ENCODE peak calls at places on chromosomes 7 and 10, in nine cellular contexts. N, F, Y, X, D, H, M, G and B are unnamed samples.

GRCh38 chr7:64174328-64174727 is 32.7 kb upstream of the ZNF735 start:
- DNase-seq in N (no peak), F (no peak), Y (no peak), X (no peak), D (no peak), H (no peak), M (no peak), G (no peak), B (no peak)

GRCh38 chr10:131109746-131110145 is 201.8 kb downstream of the TCERG1L start:
- DNase-seq in N (no peak), F (no peak), Y (peak), X (no peak), D (no peak), H (no peak), M (no peak), G (no peak), B (no peak)

GRCh38 chr10:17217661-17218306 is 10.3 kb upstream of the VIM start:
- DNase-seq in N (no peak), F (no peak), Y (no peak), X (no peak), D (no peak), H (no peak), M (no peak), G (peak), B (no peak)

GRCh38 chr10:25952857-25953256 is 18.8 kb downstream of the MYO3A start:
- DNase-seq in N (no peak), F (no peak), Y (no peak), X (no peak), D (no peak), H (no peak), M (no peak), G (no peak), B (no peak)

GRCh38 chr10:57815926-57816325 is 451.8 kb downstream of the IPMK start:
- DNase-seq in N (no peak), F (no peak), Y (no peak), X (no peak), D (no peak), H (no peak), M (no peak), G (no peak), B (no peak)

GRCh38 chr7:55963584-55964168 is 709 bp upstream of the NIPSNAP2 start:
- DNase-seq in N (no peak), F (no peak), Y (peak), X (no peak), D (no peak), H (no peak), M (no peak), G (no peak), B (no peak)

GRCh38 chr7:4204530-4205165 is 477.4 kb upstream of the FOXK1 start:
- DNase-seq in N (no peak), F (no peak), Y (no peak), X (no peak), D (no peak), H (no peak), M (no peak), G (no peak), B (no peak)

GRCh38 chr7:32222251-32222900 is 152.2 kb upstream of the PDE1C start:
- DNase-seq in N (no peak), F (no peak), Y (no peak), X (no peak), D (no peak), H (no peak), M (no peak), G (no peak), B (no peak)

GRCh38 chr10:42975005-42975493 is 101.8 kb upstream of the RET start:
- DNase-seq in N (peak), F (no peak), Y (no peak), X (peak), D (peak), H (no peak), M (no peak), G (no peak), B (no peak)

GRCh38 chr10:79320785-79321493 is 26.3 kb upstream of the PPIF start:
- DNase-seq in N (no peak), F (no peak), Y (no peak), X (peak), D (no peak), H (no peak), M (no peak), G (peak), B (no peak)

GRCh38 chr10:28375399-28376354 is 72.8 kb upstream of the MPP7 start:
- DNase-seq in N (peak), F (no peak), Y (no peak), X (no peak), D (no peak), H (no peak), M (no peak), G (peak), B (no peak)

GRCh38 chr7:87344446-87344845 is 1.0 kb upstream of the CROT start:
- DNase-seq in N (no peak), F (no peak), Y (no peak), X (no peak), D (no peak), H (no peak), M (no peak), G (peak), B (peak)

GRCh38 chr7:11946794-11947193 is 114.8 kb upstream of the THSD7A start:
- DNase-seq in N (no peak), F (no peak), Y (no peak), X (no peak), D (no peak), H (no peak), M (no peak), G (no peak), B (no peak)

GRCh38 chr10:106185991-106186390 is 978.5 kb downstream of the SORCS1 start:
- DNase-seq in N (no peak), F (no peak), Y (no peak), X (no peak), D (no peak), H (no peak), M (no peak), G (peak), B (no peak)

GRCh38 chr7:139762886-139763285 is 14.9 kb downstream of the HIPK2 start:
- DNase-seq in N (no peak), F (no peak), Y (no peak), X (no peak), D (no peak), H (no peak), M (no peak), G (peak), B (no peak)

GRCh38 chr7:128931965-128932861 is 5.5 kb upstream of the IRF5 start:
- DNase-seq in N (no peak), F (no peak), Y (no peak), X (no peak), D (peak), H (no peak), M (no peak), G (no peak), B (no peak)

GRCh38 chr7:128936798-128937197 is 929 bp upstream of the IRF5 start:
- DNase-seq in N (no peak), F (no peak), Y (no peak), X (no peak), D (peak), H (no peak), M (no peak), G (no peak), B (no peak)

GRCh38 chr7:128934361-128935352 is 3.1 kb upstream of the IRF5 start:
- DNase-seq in N (no peak), F (no peak), Y (no peak), X (no peak), D (peak), H (no peak), M (no peak), G (no peak), B (peak)

GRCh38 chr7:128931186-128931798 is 6.4 kb upstream of the IRF5 start:
- DNase-seq in N (no peak), F (no peak), Y (no peak), X (no peak), D (peak), H (no peak), M (no peak), G (no peak), B (no peak)

GRCh38 chr7:128932862-128933821 is 4.6 kb upstream of the IRF5 start:
- DNase-seq in N (no peak), F (no peak), Y (no peak), X (peak), D (peak), H (peak), M (no peak), G (no peak), B (peak)
- TF ChIP-seq CTCF in N (no peak), F (no peak), Y (no peak), X (no peak), D (no peak), H (no peak), M (no peak), G (no peak), B (no peak)

GRCh38 chr7:83270407-83270806 is 107.7 kb upstream of the PCLO start:
- DNase-seq in N (no peak), F (no peak), Y (no peak), X (no peak), D (no peak), H (no peak), M (no peak), G (no peak), B (no peak)

GRCh38 chr7:83276250-83276649 is 113.6 kb upstream of the PCLO start:
- DNase-seq in N (no peak), F (no peak), Y (no peak), X (no peak), D (no peak), H (no peak), M (no peak), G (no peak), B (no peak)

GRCh38 chr7:83273699-83274098 is 111.0 kb upstream of the PCLO start:
- DNase-seq in N (no peak), F (no peak), Y (no peak), X (no peak), D (no peak), H (no peak), M (no peak), G (no peak), B (no peak)

GRCh38 chr7:83267141-83267631 is 104.5 kb upstream of the PCLO start:
- DNase-seq in N (no peak), F (no peak), Y (no peak), X (no peak), D (no peak), H (no peak), M (no peak), G (no peak), B (no peak)

GRCh38 chr7:83271212-83272099 is 108.8 kb upstream of the PCLO start:
- DNase-seq in N (no peak), F (no peak), Y (peak), X (no peak), D (no peak), H (no peak), M (no peak), G (peak), B (peak)
- TF ChIP-seq CTCF in N (peak), F (no peak), Y (peak), X (no peak), D (no peak), H (peak), M (peak), G (peak), B (peak)

DNA sequence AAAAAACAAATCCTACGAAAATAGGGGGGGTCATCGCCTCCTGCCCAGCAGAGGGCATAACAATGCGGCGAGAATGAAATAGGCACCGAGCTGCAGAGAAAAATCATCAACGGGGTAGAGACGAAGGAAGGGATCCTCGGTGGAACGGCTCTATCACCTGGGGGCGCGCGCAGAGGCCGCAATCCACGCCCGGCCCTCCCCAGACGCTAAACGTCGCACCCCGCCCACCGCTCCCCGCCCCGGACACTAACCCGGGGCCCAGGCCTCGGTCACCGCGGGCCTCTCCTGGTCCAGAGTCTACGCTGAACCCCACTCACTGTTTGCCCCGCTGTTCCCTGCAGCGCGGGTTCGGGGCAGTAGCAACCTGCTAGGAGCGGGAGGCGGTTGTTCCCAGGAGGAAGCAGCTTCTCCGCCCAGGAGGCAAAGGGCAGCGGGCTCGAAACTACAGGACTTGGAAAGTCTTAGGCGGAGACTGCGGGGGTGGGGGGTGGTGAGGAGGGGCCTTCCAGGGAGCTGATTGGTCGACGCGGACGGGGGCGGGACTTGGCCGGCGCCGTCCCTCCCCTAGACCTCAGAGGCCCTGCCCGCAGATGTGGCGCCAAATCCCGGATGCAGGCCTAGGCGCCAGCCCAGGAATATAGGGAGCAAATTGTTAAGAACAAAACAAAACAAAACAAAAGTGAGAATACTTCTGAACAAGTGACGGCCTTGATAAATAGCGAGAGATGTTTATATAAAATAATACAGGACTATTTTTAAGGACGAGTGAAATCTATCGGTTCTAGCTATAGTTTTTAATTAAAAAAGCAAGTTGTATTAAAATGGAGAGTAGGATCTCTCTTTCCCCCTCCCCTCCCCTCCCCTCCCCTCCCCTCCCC is at the start of gene TCAF1:
- DNase-seq in N (peak), F (peak), Y (peak), X (peak), D (peak), H (peak), M (peak), G (peak), B (peak)
- TF ChIP-seq CTCF in N (peak), F (peak), Y (no peak), X (no peak), D (peak), H (no peak), M (no peak), G (peak), B (peak)

DNA sequence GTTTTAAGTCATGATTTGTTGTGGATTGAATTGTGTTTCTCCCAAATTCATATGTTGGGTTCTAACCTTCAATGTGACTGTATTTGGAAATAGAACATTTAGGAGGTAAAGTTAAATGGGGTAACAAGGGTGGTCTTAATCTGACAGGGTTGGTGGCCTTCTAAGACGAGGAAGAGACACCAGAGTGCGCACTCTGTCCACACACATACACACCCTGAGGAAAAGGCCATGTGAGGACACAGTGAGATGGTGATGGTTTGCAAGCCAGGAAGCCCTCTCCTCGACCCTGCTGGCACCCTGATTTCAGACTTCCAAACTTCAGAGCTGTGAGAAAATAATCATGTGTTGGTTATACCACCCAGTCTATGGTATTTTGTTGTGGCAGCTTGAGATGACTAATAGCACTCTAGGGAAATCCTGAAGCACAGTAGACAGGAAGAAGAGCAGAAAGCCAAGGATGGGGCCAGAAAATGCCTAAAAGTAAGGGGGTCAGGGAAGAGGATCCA is 28.0 kb upstream of the SEM1 start:
- DNase-seq in N (no peak), F (no peak), Y (no peak), X (no peak), D (no peak), H (no peak), M (no peak), G (no peak), B (no peak)
- TF ChIP-seq CTCF in N (no peak), F (no peak), Y (no peak), X (no peak), D (no peak), H (no peak), M (no peak), G (no peak), B (no peak)

GRCh38 chr7:106009511-106010226 is 46.6 kb downstream of the CDHR3 start:
- DNase-seq in N (peak), F (peak), Y (peak), X (peak), D (peak), H (peak), M (peak), G (peak), B (peak)
- TF ChIP-seq CTCF in N (peak), F (peak), Y (peak), X (peak), D (peak), H (peak), M (peak), G (peak), B (peak)

GRCh38 chr10:133391249-133391635 is 2.7 kb upstream of the MTG1 start:
- DNase-seq in N (no peak), F (no peak), Y (no peak), X (no peak), D (peak), H (no peak), M (no peak), G (no peak), B (no peak)

GRCh38 chr10:133390597-133391248 is 3.2 kb upstream of the MTG1 start:
- DNase-seq in N (peak), F (no peak), Y (no peak), X (no peak), D (peak), H (no peak), M (no peak), G (no peak), B (peak)

GRCh38 chr10:133391761-133392518 is 2.0 kb upstream of the MTG1 start:
- DNase-seq in N (peak), F (no peak), Y (peak), X (no peak), D (peak), H (no peak), M (no peak), G (no peak), B (peak)

GRCh38 chr10:133388265-133388972 is 5.5 kb upstream of the MTG1 start:
- DNase-seq in N (peak), F (no peak), Y (no peak), X (peak), D (peak), H (peak), M (no peak), G (no peak), B (peak)

DNA sequence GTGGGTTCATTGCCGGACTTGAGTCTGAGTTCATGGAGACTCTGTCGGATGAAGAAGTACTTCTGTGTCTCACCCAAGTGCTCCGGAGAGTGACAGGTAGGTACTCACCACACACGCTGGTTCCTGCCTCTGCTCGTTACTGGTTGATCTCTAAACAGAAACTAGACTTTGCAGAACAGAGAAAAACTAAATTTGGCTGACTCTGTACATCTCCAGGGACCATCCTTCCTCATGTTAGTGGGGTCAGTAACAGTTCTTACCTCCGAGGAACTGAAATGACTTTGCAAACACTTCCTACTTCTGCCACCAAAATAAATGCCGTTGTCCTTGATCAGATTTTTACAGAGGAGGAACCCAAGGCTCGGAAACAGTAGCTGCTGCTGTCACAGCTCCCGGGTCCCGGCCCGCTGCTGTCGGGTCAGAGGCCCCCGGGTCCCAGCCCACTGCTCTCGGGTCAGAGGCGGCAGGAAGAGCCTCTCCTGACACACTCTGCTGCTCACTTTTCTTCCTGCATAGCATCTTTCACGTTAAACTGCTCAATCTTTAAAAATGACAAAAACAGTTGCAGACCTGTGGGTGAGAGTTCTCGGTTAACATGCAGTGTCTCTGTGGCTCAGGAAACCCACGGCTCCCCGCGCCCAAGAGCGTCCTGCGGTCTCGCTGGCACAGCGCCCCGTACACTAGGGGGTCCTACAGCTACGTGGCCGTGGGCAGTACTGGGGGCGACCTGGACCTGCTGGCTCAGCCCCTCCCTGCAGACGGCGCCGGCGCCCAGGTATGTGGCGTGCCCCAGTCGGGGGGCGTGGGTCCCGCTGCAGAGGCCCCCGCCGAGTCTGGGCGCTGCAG is 4.8 kb upstream of the MTG1 start:
- DNase-seq in N (peak), F (no peak), Y (no peak), X (peak), D (peak), H (peak), M (no peak), G (no peak), B (peak)
- TF ChIP-seq CTCF in N (no peak), F (no peak), Y (no peak), X (no peak), D (no peak), H (no peak), M (no peak), G (no peak), B (peak)

GRCh38 chr10:85036661-85037060 is 708.3 kb downstream of the CCSER2 start:
- DNase-seq in N (no peak), F (no peak), Y (no peak), X (no peak), D (no peak), H (no peak), M (no peak), G (no peak), B (no peak)

GRCh38 chr10:85032981-85033380 is 704.6 kb downstream of the CCSER2 start:
- DNase-seq in N (no peak), F (no peak), Y (no peak), X (no peak), D (no peak), H (no peak), M (no peak), G (no peak), B (no peak)
- TF ChIP-seq CTCF in N (no peak), F (no peak), Y (no peak), X (no peak), D (no peak), H (no peak), M (no peak), G (no peak), B (no peak)